ENCODE peak calls at places on chromosomes 5 and 9, in five cellular contexts. One of them, this sample, is unnamed.

GRCh38 chr5:112419596-112420110 is 576 bp upstream of the EPB41L4A start:
- DNase-seq in mucosa of gallbladder: peak; percentile 52
- DNase-seq in left cardiac atrium: peak; percentile 75
- DNase-seq in A549: peak; percentile 38
- DNase-seq in heart right ventricle: peak; percentile 74
- DNase-seq in this sample: peak; percentile 51

GRCh38 chr9:115759411-115759810 is 394.2 kb upstream of the PAPPA start:
- DNase-seq in mucosa of gallbladder: no peak
- DNase-seq in left cardiac atrium: no peak
- DNase-seq in heart right ventricle: no peak
- DNase-seq in A549: no peak
- DNase-seq in this sample: no peak

GRCh38 chr9:112853882-112854585 is 36.6 kb downstream of the SLC46A2 start:
- DNase-seq in A549: no peak
- DNase-seq in left cardiac atrium: no peak
- DNase-seq in heart right ventricle: no peak
- DNase-seq in mucosa of gallbladder: no peak
- DNase-seq in this sample: no peak

GRCh38 chr5:1503301-1504243 is 20.2 kb downstream of the LPCAT1 start:
- DNase-seq in A549: no peak
- DNase-seq in left cardiac atrium: peak; percentile 82
- DNase-seq in mucosa of gallbladder: peak; percentile 53
- DNase-seq in heart right ventricle: peak; percentile 50
- DNase-seq in this sample: no peak

GRCh38 chr9:125183054-125183453 is 6.5 kb downstream of the PPP6C start:
- DNase-seq in heart right ventricle: no peak
- DNase-seq in A549: no peak
- DNase-seq in left cardiac atrium: no peak
- DNase-seq in mucosa of gallbladder: no peak
- DNase-seq in this sample: no peak

GRCh38 chr9:137083418-137084004 is 3.3 kb upstream of the MAN1B1 start:
- DNase-seq in left cardiac atrium: peak; percentile 80
- DNase-seq in A549: peak; percentile 78
- DNase-seq in heart right ventricle: no peak
- DNase-seq in mucosa of gallbladder: peak; percentile 65
- DNase-seq in this sample: peak; percentile 97

GRCh38 chr5:107331312-107331711 is 339.4 kb downstream of the EFNA5 start:
- DNase-seq in mucosa of gallbladder: no peak
- DNase-seq in A549: no peak
- DNase-seq in left cardiac atrium: no peak
- DNase-seq in heart right ventricle: no peak
- DNase-seq in this sample: no peak

GRCh38 chr9:129419382-129419899 is 201.5 kb downstream of the C9orf50 start:
- DNase-seq in left cardiac atrium: no peak
- DNase-seq in heart right ventricle: no peak
- DNase-seq in mucosa of gallbladder: no peak
- DNase-seq in A549: no peak
- DNase-seq in this sample: no peak

GRCh38 chr5:34474573-34475021 is 181.5 kb upstream of the RAI14 start:
- DNase-seq in A549: peak; percentile 57
- DNase-seq in mucosa of gallbladder: peak; percentile 31
- DNase-seq in left cardiac atrium: no peak
- DNase-seq in heart right ventricle: no peak
- DNase-seq in this sample: peak; percentile 55

GRCh38 chr5:108655750-108656450 is 91.8 kb upstream of the FER start:
- DNase-seq in mucosa of gallbladder: no peak
- DNase-seq in A549: no peak
- DNase-seq in left cardiac atrium: no peak
- DNase-seq in heart right ventricle: no peak
- DNase-seq in this sample: peak; percentile 91

GRCh38 chr5:168339151-168340140 is 48.0 kb downstream of the WWC1 start:
- DNase-seq in mucosa of gallbladder: no peak
- DNase-seq in heart right ventricle: no peak
- DNase-seq in left cardiac atrium: no peak
- DNase-seq in A549: no peak
- DNase-seq in this sample: no peak

GRCh38 chr9:129875687-129876395 is 40.6 kb downstream of the USP20 start:
- DNase-seq in left cardiac atrium: no peak
- DNase-seq in A549: no peak
- DNase-seq in mucosa of gallbladder: no peak
- DNase-seq in heart right ventricle: no peak
- DNase-seq in this sample: no peak

GRCh38 chr9:121619989-121620673 is 31.3 kb upstream of the DAB2IP start:
- DNase-seq in heart right ventricle: peak; percentile 67
- DNase-seq in left cardiac atrium: peak; percentile 70
- DNase-seq in mucosa of gallbladder: peak; percentile 66
- DNase-seq in A549: no peak
- DNase-seq in this sample: no peak

GRCh38 chr9:81636280-81636653 is 53.1 kb downstream of the TLE1 start:
- DNase-seq in heart right ventricle: no peak
- DNase-seq in mucosa of gallbladder: no peak
- DNase-seq in left cardiac atrium: no peak
- DNase-seq in A549: no peak
- DNase-seq in this sample: no peak

GRCh38 chr9:121169094-121169601 is 32.5 kb downstream of the RAB14 start:
- DNase-seq in A549: peak; percentile 35
- DNase-seq in heart right ventricle: no peak
- DNase-seq in left cardiac atrium: peak; percentile 33
- DNase-seq in mucosa of gallbladder: peak; percentile 17
- DNase-seq in this sample: no peak

GRCh38 chr5:112491257-112491656 is 72.2 kb upstream of the EPB41L4A start:
- DNase-seq in mucosa of gallbladder: no peak
- DNase-seq in heart right ventricle: no peak
- DNase-seq in left cardiac atrium: no peak
- DNase-seq in A549: peak; percentile 19
- DNase-seq in this sample: no peak

GRCh38 chr5:149447373-149448367 is 68.6 kb upstream of the IL17B start:
- DNase-seq in A549: no peak
- DNase-seq in mucosa of gallbladder: no peak
- DNase-seq in heart right ventricle: no peak
- DNase-seq in left cardiac atrium: no peak
- DNase-seq in this sample: no peak

GRCh38 chr9:136140966-136141365 is 22.3 kb upstream of the TMEM250 start:
- DNase-seq in left cardiac atrium: peak; percentile 60
- DNase-seq in A549: no peak
- DNase-seq in heart right ventricle: no peak
- DNase-seq in mucosa of gallbladder: no peak
- DNase-seq in this sample: no peak

This sample was measured in bronchial epithelial cell.